ENCODE peak calls at places on chromosome 17, in ten cellular contexts. V is A549; U is ovary; Y is AG04450; F is fibroblast of villous mesenchyme; G is effector memory CD4-positive, alpha-beta T cell; C is Caco-2; Q is body of pancreas; P is brain microvascular endothelial cell; N is fibroblast of the aortic adventitia. K is an unnamed sample.

GRCh38 chr17:57879437-57880085 is 29.7 kb upstream of the MRPS23 start:
- DNase-seq in N (no peak), F (no peak), U (no peak), C (peak; percentile 66), G (no peak), Q (peak; percentile 62), V (peak; percentile 82), P (no peak), Y (no peak), K (no peak)

GRCh38 chr17:29063992-29064391 is 21.1 kb downstream of the PIPOX start:
- DNase-seq in Y (no peak), U (no peak), N (no peak), F (no peak), P (no peak), V (no peak), C (no peak), Q (no peak), G (no peak), K (no peak)

GRCh38 chr17:40118093-40118492 is 3.7 kb upstream of the MSL1 start:
- DNase-seq in N (no peak), P (no peak), C (no peak), V (no peak), Q (no peak), U (no peak), G (no peak), Y (no peak), F (no peak), K (no peak)

GRCh38 chr17:28334666-28335200 is 539 bp downstream of the IFT20 start:
- DNase-seq in N (no peak), G (no peak), Y (no peak), P (no peak), F (peak; percentile 85), Q (no peak), U (no peak), V (no peak), C (no peak), K (no peak)

GRCh38 chr17:44267165-44267455 is 825 bp downstream of the SLC4A1 start:
- DNase-seq in P (no peak), N (no peak), F (no peak), Q (no peak), V (no peak), Y (no peak), G (no peak), C (no peak), U (no peak), K (no peak)

GRCh38 chr17:48074322-48075054 is 26.3 kb downstream of the NFE2L1 start:
- DNase-seq in C (peak; percentile 92), Y (no peak), V (peak; percentile 80), U (peak; percentile 72), N (peak; percentile 91), P (peak; percentile 89), G (peak; percentile 52), F (peak; percentile 84), Q (peak; percentile 78), K (peak; percentile 53)

GRCh38 chr17:43779145-43780125 is 658 bp upstream of the DUSP3 start:
- DNase-seq in F (peak; percentile 52), Y (no peak), P (peak; percentile 38), V (peak; percentile 66), C (peak; percentile 74), U (no peak), N (no peak), Q (peak; percentile 45), G (no peak), K (no peak)

GRCh38 chr17:11150946-11151345 is 90.1 kb upstream of the SHISA6 start:
- DNase-seq in P (no peak), Y (no peak), Q (no peak), N (no peak), F (no peak), V (no peak), G (no peak), C (no peak), U (no peak), K (no peak)

DNA sequence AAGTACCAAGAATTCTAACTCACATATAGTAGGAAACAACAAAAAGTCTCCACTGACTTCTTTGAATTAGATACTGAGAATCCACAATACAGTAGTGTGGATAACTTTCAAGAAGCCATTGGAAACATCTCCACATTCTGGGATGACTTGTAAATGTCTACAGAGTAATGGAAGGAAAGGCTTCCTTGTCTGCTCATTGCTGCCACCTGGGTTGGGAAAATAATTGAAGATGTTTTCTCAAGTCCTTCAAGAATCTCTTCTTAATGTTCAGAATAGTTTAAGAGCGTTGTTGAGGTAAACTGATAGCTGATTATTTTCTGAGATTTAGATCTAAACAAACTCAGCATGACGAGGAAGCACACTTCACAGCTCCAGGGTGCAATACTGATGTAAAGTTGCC is 14.0 kb downstream of the CPSF4L start:
- DNase-seq in U (no peak), P (no peak), V (peak; percentile 32), G (no peak), Y (no peak), F (peak; percentile 40), N (peak; percentile 22), Q (no peak), C (no peak), K (no peak)
- H3K4me3 ChIP-seq in U (no peak overlapping the region), P (no peak overlapping the region), V (no peak overlapping the region), G (no peak overlapping the region), Y (no peak overlapping the region), F (no peak overlapping the region), N (no peak overlapping the region), Q (no peak overlapping the region), C (no peak overlapping the region), K (no peak overlapping the region)

GRCh38 chr17:35117984-35118383 is 1.7 kb downstream of the RAD51D start:
- DNase-seq in Q (no peak), Y (no peak), P (peak; percentile 25), N (peak; percentile 26), C (no peak), V (peak; percentile 65), U (no peak), G (no peak), F (no peak), K (no peak)
- H3K4me3 ChIP-seq in Q (no peak overlapping the region), Y (no peak overlapping the region), P (no peak overlapping the region), N (no peak overlapping the region), C (no peak overlapping the region), V (no peak overlapping the region), U (no peak overlapping the region), G (no peak overlapping the region), F (no peak overlapping the region), K (no peak overlapping the region)

GRCh38 chr17:75720656-75721462 is at the start of gene ITGB4:
- DNase-seq in C (peak; percentile 94), U (no peak), G (peak; percentile 46), P (no peak), Q (peak; percentile 90), F (no peak), N (no peak), Y (no peak), V (peak; percentile 42), K (no peak)
- H3K4me3 ChIP-seq in C (peak within 1 kb of the TSS; percentile 91), U (peak within 1 kb of the TSS; percentile 28), G (peak within 1 kb of the TSS; percentile 34), P (peak within 1 kb of the TSS; percentile 20), Q (peak within 1 kb of the TSS; percentile 17), F (peak within 1 kb of the TSS; percentile 41), N (no peak within 1 kb of the TSS), Y (peak within 1 kb of the TSS; percentile 25), V (peak within 1 kb of the TSS; percentile 57), K (peak within 1 kb of the TSS; percentile 40)

DNA sequence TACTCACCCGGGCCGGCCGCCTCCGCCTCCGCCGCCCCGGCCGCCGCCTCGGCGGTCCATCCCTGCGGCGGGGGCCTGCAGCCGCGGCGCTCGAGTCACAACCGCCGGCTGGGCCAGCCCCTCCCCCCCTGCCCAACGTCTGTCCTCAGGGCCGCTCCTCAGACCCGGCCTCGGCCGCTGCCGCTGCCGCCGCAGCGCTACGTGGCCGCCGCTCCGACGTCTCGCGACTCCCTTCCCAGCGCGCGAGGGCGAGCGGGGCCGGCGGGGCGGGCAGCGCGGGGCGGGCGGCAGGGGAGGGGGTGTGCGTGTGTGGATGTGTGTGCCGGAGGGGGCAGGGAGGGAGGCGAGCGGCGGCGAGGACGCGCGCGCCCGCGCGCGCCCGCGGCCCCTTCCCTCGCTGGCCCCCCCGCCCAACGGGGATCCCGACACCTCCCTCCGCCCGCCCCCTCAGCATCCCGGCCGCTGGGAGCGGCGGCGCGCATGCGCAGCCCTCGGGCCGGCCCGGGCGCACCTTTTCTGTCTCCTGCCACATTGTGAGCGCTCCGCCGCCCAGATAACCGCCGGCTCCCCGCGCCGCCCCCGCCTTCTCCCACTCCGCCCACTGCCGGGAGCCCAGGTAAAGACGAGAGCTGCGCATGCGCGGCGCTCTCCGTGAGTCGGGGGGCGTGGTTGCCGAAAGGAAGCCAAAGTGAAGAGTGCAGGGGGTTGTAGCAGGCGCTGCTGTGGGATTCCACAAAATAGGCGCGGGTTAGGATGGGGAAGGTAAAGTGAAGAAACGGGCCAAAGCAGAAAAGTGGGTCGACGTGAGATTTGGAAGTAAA is at the start of gene ZNF652:
- DNase-seq in V (peak; percentile 96), G (peak; percentile 97), P (peak; percentile 79), Q (peak; percentile 98), U (peak; percentile 89), C (peak; percentile 100), N (peak; percentile 72), Y (no peak), F (peak; percentile 80), K (peak; percentile 79)
- H3K4me3 ChIP-seq in V (peak within 1 kb of the TSS; percentile 94), G (peak within 1 kb of the TSS; percentile 82), P (peak within 1 kb of the TSS; percentile 90), Q (peak within 1 kb of the TSS; percentile 96), U (peak within 1 kb of the TSS; percentile 86), C (peak within 1 kb of the TSS; percentile 64), N (peak within 1 kb of the TSS; percentile 87), Y (peak within 1 kb of the TSS; percentile 89), F (peak within 1 kb of the TSS; percentile 94), K (peak within 1 kb of the TSS; percentile 91)

DNA sequence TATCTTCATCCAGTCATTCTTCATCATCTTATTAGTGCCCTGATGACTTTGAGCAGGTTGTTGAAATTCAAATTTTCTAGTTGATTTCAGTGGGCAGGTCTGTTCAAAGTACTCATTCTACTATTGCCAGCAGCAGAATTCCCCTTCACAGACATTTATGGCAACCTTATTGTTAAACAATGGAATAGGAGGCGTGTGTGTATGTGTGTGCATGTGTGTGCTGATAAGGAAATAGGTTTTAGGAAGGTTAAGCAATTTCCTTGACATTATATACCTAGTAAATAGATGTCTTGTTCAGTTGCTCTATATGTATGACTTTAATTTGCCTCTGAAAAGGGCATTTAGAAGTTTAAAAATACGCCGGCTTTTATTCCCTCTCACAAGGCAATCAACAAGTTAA is 601.4 kb upstream of the CA10 start:
- DNase-seq in C (no peak), V (no peak), G (no peak), Q (no peak), Y (no peak), N (no peak), P (no peak), F (no peak), U (no peak), K (no peak)
- H3K4me3 ChIP-seq in C (no peak overlapping the region), V (no peak overlapping the region), G (no peak overlapping the region), Q (no peak overlapping the region), Y (no peak overlapping the region), N (no peak overlapping the region), P (no peak overlapping the region), F (no peak overlapping the region), U (no peak overlapping the region), K (no peak overlapping the region)

DNA sequence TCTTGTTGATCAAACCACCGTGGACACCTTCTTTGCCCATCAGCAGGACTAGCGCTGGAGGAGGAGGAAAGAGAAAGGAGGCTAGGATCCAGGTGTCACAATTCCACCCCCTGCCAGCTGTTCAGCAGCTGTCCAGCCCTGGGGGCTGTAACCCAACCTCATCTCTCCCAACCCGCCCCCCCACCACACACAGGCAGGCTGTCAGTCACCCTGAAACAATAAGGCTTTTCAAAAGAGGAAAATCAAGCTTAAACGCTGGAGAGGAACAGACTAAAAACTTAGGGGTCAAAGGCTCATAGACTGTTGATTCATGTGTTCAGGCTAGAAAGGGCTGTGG is 2.4 kb downstream of the PFN1 start:
- DNase-seq in G (no peak), N (no peak), V (no peak), F (no peak), Y (no peak), U (no peak), C (no peak), P (no peak), Q (no peak), K (no peak)
- H3K4me3 ChIP-seq in G (peak overlapping the region; percentile 99), N (peak overlapping the region; percentile 98), V (peak overlapping the region; percentile 98), F (peak overlapping the region; percentile 98), Y (peak overlapping the region; percentile 99), U (no peak overlapping the region), C (no peak overlapping the region), P (peak overlapping the region; percentile 99), Q (no peak overlapping the region), K (peak overlapping the region; percentile 99)